ENCODE peak calls at places on chromosome 22, in six cellular contexts. One of them, this sample, is unnamed.

GRCh38 chr22:24067587-24068376 is 56.7 kb downstream of the CABIN1 start:
- DNase-seq in smooth muscle cell of the brain vasculature: no peak
- DNase-seq in stimulated activated CD4-positive, alpha-beta T cell treated with anti-CD3 and anti-CD28 coated beads, Interleukin-4, amount 100 ng/mL, for 1 hour: no peak
- DNase-seq in activated CD4-positive, alpha-beta T cell treated with anti-CD3 and anti-CD28 coated beads, Interleukin-2, amount 10 ng/mL, durations not matched to agents 7 days and 5 days: no peak
- DNase-seq in AG08396: no peak
- DNase-seq in C1 segment of cervical spinal cord: no peak
- DNase-seq in this sample: no peak

GRCh38 chr22:46371623-46372226 is 36.2 kb downstream of the TRMU start:
- DNase-seq in smooth muscle cell of the brain vasculature: no peak
- DNase-seq in activated CD4-positive, alpha-beta T cell treated with anti-CD3 and anti-CD28 coated beads, Interleukin-2, amount 10 ng/mL, durations not matched to agents 7 days and 5 days: no peak
- DNase-seq in AG08396: no peak
- DNase-seq in stimulated activated CD4-positive, alpha-beta T cell treated with anti-CD3 and anti-CD28 coated beads, Interleukin-4, amount 100 ng/mL, for 1 hour: no peak
- DNase-seq in C1 segment of cervical spinal cord: no peak
- DNase-seq in this sample: no peak

GRCh38 chr22:46748948-46749681 is 11.1 kb upstream of the CERK start:
- DNase-seq in stimulated activated CD4-positive, alpha-beta T cell treated with anti-CD3 and anti-CD28 coated beads, Interleukin-4, amount 100 ng/mL, for 1 hour: peak
- DNase-seq in smooth muscle cell of the brain vasculature: no peak
- DNase-seq in C1 segment of cervical spinal cord: no peak
- DNase-seq in AG08396: peak
- DNase-seq in activated CD4-positive, alpha-beta T cell treated with anti-CD3 and anti-CD28 coated beads, Interleukin-2, amount 10 ng/mL, durations not matched to agents 7 days and 5 days: peak
- DNase-seq in this sample: no peak

GRCh38 chr22:41862160-41862529 is 29.2 kb downstream of the SREBF2 start:
- DNase-seq in stimulated activated CD4-positive, alpha-beta T cell treated with anti-CD3 and anti-CD28 coated beads, Interleukin-4, amount 100 ng/mL, for 1 hour: peak
- DNase-seq in C1 segment of cervical spinal cord: no peak
- DNase-seq in AG08396: no peak
- DNase-seq in activated CD4-positive, alpha-beta T cell treated with anti-CD3 and anti-CD28 coated beads, Interleukin-2, amount 10 ng/mL, durations not matched to agents 7 days and 5 days: peak
- DNase-seq in smooth muscle cell of the brain vasculature: no peak
- DNase-seq in this sample: no peak

GRCh38 chr22:39617761-39618757 is 47.5 kb downstream of the CACNA1I start:
- DNase-seq in activated CD4-positive, alpha-beta T cell treated with anti-CD3 and anti-CD28 coated beads, Interleukin-2, amount 10 ng/mL, durations not matched to agents 7 days and 5 days: no peak
- DNase-seq in AG08396: no peak
- DNase-seq in C1 segment of cervical spinal cord: no peak
- DNase-seq in stimulated activated CD4-positive, alpha-beta T cell treated with anti-CD3 and anti-CD28 coated beads, Interleukin-4, amount 100 ng/mL, for 1 hour: no peak
- DNase-seq in smooth muscle cell of the brain vasculature: no peak
- DNase-seq in this sample: no peak

GRCh38 chr22:32218470-32218869 is 13.6 kb upstream of the RFPL2 start:
- DNase-seq in smooth muscle cell of the brain vasculature: no peak
- DNase-seq in activated CD4-positive, alpha-beta T cell treated with anti-CD3 and anti-CD28 coated beads, Interleukin-2, amount 10 ng/mL, durations not matched to agents 7 days and 5 days: no peak
- DNase-seq in C1 segment of cervical spinal cord: no peak
- DNase-seq in AG08396: no peak
- DNase-seq in stimulated activated CD4-positive, alpha-beta T cell treated with anti-CD3 and anti-CD28 coated beads, Interleukin-4, amount 100 ng/mL, for 1 hour: no peak
- DNase-seq in this sample: no peak

GRCh38 chr22:28742562-28742962 is 723 bp downstream of the HSCB start:
- DNase-seq in activated CD4-positive, alpha-beta T cell treated with anti-CD3 and anti-CD28 coated beads, Interleukin-2, amount 10 ng/mL, durations not matched to agents 7 days and 5 days: no peak
- DNase-seq in C1 segment of cervical spinal cord: no peak
- DNase-seq in stimulated activated CD4-positive, alpha-beta T cell treated with anti-CD3 and anti-CD28 coated beads, Interleukin-4, amount 100 ng/mL, for 1 hour: no peak
- DNase-seq in smooth muscle cell of the brain vasculature: no peak
- DNase-seq in AG08396: no peak
- DNase-seq in this sample: no peak

GRCh38 chr22:44525872-44526271 is 27.8 kb upstream of the RTL6 start:
- DNase-seq in activated CD4-positive, alpha-beta T cell treated with anti-CD3 and anti-CD28 coated beads, Interleukin-2, amount 10 ng/mL, durations not matched to agents 7 days and 5 days: no peak
- DNase-seq in stimulated activated CD4-positive, alpha-beta T cell treated with anti-CD3 and anti-CD28 coated beads, Interleukin-4, amount 100 ng/mL, for 1 hour: no peak
- DNase-seq in C1 segment of cervical spinal cord: no peak
- DNase-seq in smooth muscle cell of the brain vasculature: no peak
- DNase-seq in AG08396: no peak
- DNase-seq in this sample: no peak

GRCh38 chr22:38290347-38290746 is 17.5 kb upstream of the TMEM184B start:
- DNase-seq in smooth muscle cell of the brain vasculature: no peak
- DNase-seq in C1 segment of cervical spinal cord: no peak
- DNase-seq in activated CD4-positive, alpha-beta T cell treated with anti-CD3 and anti-CD28 coated beads, Interleukin-2, amount 10 ng/mL, durations not matched to agents 7 days and 5 days: no peak
- DNase-seq in stimulated activated CD4-positive, alpha-beta T cell treated with anti-CD3 and anti-CD28 coated beads, Interleukin-4, amount 100 ng/mL, for 1 hour: no peak
- DNase-seq in AG08396: no peak
- DNase-seq in this sample: no peak

GRCh38 chr22:30457964-30458363 is 13.9 kb downstream of the SEC14L3 start:
- DNase-seq in stimulated activated CD4-positive, alpha-beta T cell treated with anti-CD3 and anti-CD28 coated beads, Interleukin-4, amount 100 ng/mL, for 1 hour: no peak
- DNase-seq in C1 segment of cervical spinal cord: peak
- DNase-seq in activated CD4-positive, alpha-beta T cell treated with anti-CD3 and anti-CD28 coated beads, Interleukin-2, amount 10 ng/mL, durations not matched to agents 7 days and 5 days: no peak
- DNase-seq in smooth muscle cell of the brain vasculature: no peak
- DNase-seq in AG08396: peak
- DNase-seq in this sample: no peak

GRCh38 chr22:45891996-45892621 is 84.9 kb downstream of the WNT7B start:
- DNase-seq in smooth muscle cell of the brain vasculature: no peak
- DNase-seq in stimulated activated CD4-positive, alpha-beta T cell treated with anti-CD3 and anti-CD28 coated beads, Interleukin-4, amount 100 ng/mL, for 1 hour: no peak
- DNase-seq in activated CD4-positive, alpha-beta T cell treated with anti-CD3 and anti-CD28 coated beads, Interleukin-2, amount 10 ng/mL, durations not matched to agents 7 days and 5 days: no peak
- DNase-seq in C1 segment of cervical spinal cord: no peak
- DNase-seq in AG08396: no peak
- DNase-seq in this sample: no peak

GRCh38 chr22:20531404-20532181 is 24.2 kb downstream of the MED15 start:
- DNase-seq in activated CD4-positive, alpha-beta T cell treated with anti-CD3 and anti-CD28 coated beads, Interleukin-2, amount 10 ng/mL, durations not matched to agents 7 days and 5 days: no peak
- DNase-seq in C1 segment of cervical spinal cord: no peak
- DNase-seq in stimulated activated CD4-positive, alpha-beta T cell treated with anti-CD3 and anti-CD28 coated beads, Interleukin-4, amount 100 ng/mL, for 1 hour: no peak
- DNase-seq in AG08396: peak
- DNase-seq in smooth muscle cell of the brain vasculature: no peak
- DNase-seq in this sample: no peak

GRCh38 chr22:50573491-50574382 is 4.5 kb downstream of the CPT1B start:
- DNase-seq in AG08396: no peak
- DNase-seq in smooth muscle cell of the brain vasculature: no peak
- DNase-seq in activated CD4-positive, alpha-beta T cell treated with anti-CD3 and anti-CD28 coated beads, Interleukin-2, amount 10 ng/mL, durations not matched to agents 7 days and 5 days: no peak
- DNase-seq in stimulated activated CD4-positive, alpha-beta T cell treated with anti-CD3 and anti-CD28 coated beads, Interleukin-4, amount 100 ng/mL, for 1 hour: no peak
- DNase-seq in C1 segment of cervical spinal cord: no peak
- DNase-seq in this sample: no peak

GRCh38 chr22:44426981-44427380 is 71.1 kb downstream of the RTL6 start:
- DNase-seq in stimulated activated CD4-positive, alpha-beta T cell treated with anti-CD3 and anti-CD28 coated beads, Interleukin-4, amount 100 ng/mL, for 1 hour: no peak
- DNase-seq in activated CD4-positive, alpha-beta T cell treated with anti-CD3 and anti-CD28 coated beads, Interleukin-2, amount 10 ng/mL, durations not matched to agents 7 days and 5 days: no peak
- DNase-seq in smooth muscle cell of the brain vasculature: no peak
- DNase-seq in AG08396: no peak
- DNase-seq in C1 segment of cervical spinal cord: no peak
- DNase-seq in this sample: no peak

GRCh38 chr22:30872282-30873041 is 96.1 kb downstream of the MORC2 start:
- DNase-seq in smooth muscle cell of the brain vasculature: no peak
- DNase-seq in AG08396: no peak
- DNase-seq in activated CD4-positive, alpha-beta T cell treated with anti-CD3 and anti-CD28 coated beads, Interleukin-2, amount 10 ng/mL, durations not matched to agents 7 days and 5 days: no peak
- DNase-seq in C1 segment of cervical spinal cord: no peak
- DNase-seq in stimulated activated CD4-positive, alpha-beta T cell treated with anti-CD3 and anti-CD28 coated beads, Interleukin-4, amount 100 ng/mL, for 1 hour: no peak
- DNase-seq in this sample: no peak

GRCh38 chr22:50507991-50508884 is at the start of gene NCAPH2:
- DNase-seq in AG08396: peak
- DNase-seq in stimulated activated CD4-positive, alpha-beta T cell treated with anti-CD3 and anti-CD28 coated beads, Interleukin-4, amount 100 ng/mL, for 1 hour: peak
- DNase-seq in smooth muscle cell of the brain vasculature: peak
- DNase-seq in C1 segment of cervical spinal cord: peak
- DNase-seq in activated CD4-positive, alpha-beta T cell treated with anti-CD3 and anti-CD28 coated beads, Interleukin-2, amount 10 ng/mL, durations not matched to agents 7 days and 5 days: peak
- DNase-seq in this sample: peak

GRCh38 chr22:41555325-41555724 is 5.5 kb upstream of the CSDC2 start:
- DNase-seq in AG08396: no peak
- DNase-seq in C1 segment of cervical spinal cord: no peak
- DNase-seq in smooth muscle cell of the brain vasculature: no peak
- DNase-seq in stimulated activated CD4-positive, alpha-beta T cell treated with anti-CD3 and anti-CD28 coated beads, Interleukin-4, amount 100 ng/mL, for 1 hour: no peak
- DNase-seq in activated CD4-positive, alpha-beta T cell treated with anti-CD3 and anti-CD28 coated beads, Interleukin-2, amount 10 ng/mL, durations not matched to agents 7 days and 5 days: no peak
- DNase-seq in this sample: no peak

GRCh38 chr22:46740910-46741785 is 3.1 kb upstream of the CERK start:
- DNase-seq in C1 segment of cervical spinal cord: no peak
- DNase-seq in stimulated activated CD4-positive, alpha-beta T cell treated with anti-CD3 and anti-CD28 coated beads, Interleukin-4, amount 100 ng/mL, for 1 hour: no peak
- DNase-seq in AG08396: no peak
- DNase-seq in smooth muscle cell of the brain vasculature: no peak
- DNase-seq in activated CD4-positive, alpha-beta T cell treated with anti-CD3 and anti-CD28 coated beads, Interleukin-2, amount 10 ng/mL, durations not matched to agents 7 days and 5 days: no peak
- DNase-seq in this sample: no peak

GRCh38 chr22:35539910-35540599 is 576 bp upstream of the RASD2 start:
- DNase-seq in smooth muscle cell of the brain vasculature: no peak
- DNase-seq in AG08396: peak
- DNase-seq in activated CD4-positive, alpha-beta T cell treated with anti-CD3 and anti-CD28 coated beads, Interleukin-2, amount 10 ng/mL, durations not matched to agents 7 days and 5 days: peak
- DNase-seq in stimulated activated CD4-positive, alpha-beta T cell treated with anti-CD3 and anti-CD28 coated beads, Interleukin-4, amount 100 ng/mL, for 1 hour: peak
- DNase-seq in C1 segment of cervical spinal cord: peak
- DNase-seq in this sample: no peak

GRCh38 chr22:25366408-25366807 is 147.0 kb downstream of the CRYBB2 start:
- DNase-seq in smooth muscle cell of the brain vasculature: no peak
- DNase-seq in AG08396: no peak
- DNase-seq in C1 segment of cervical spinal cord: no peak
- DNase-seq in stimulated activated CD4-positive, alpha-beta T cell treated with anti-CD3 and anti-CD28 coated beads, Interleukin-4, amount 100 ng/mL, for 1 hour: no peak
- DNase-seq in activated CD4-positive, alpha-beta T cell treated with anti-CD3 and anti-CD28 coated beads, Interleukin-2, amount 10 ng/mL, durations not matched to agents 7 days and 5 days: no peak
- DNase-seq in this sample: no peak

GRCh38 chr22:17518379-17518778 is 44.9 kb upstream of the SLC25A18 start:
- DNase-seq in activated CD4-positive, alpha-beta T cell treated with anti-CD3 and anti-CD28 coated beads, Interleukin-2, amount 10 ng/mL, durations not matched to agents 7 days and 5 days: no peak
- DNase-seq in C1 segment of cervical spinal cord: no peak
- DNase-seq in AG08396: no peak
- DNase-seq in smooth muscle cell of the brain vasculature: no peak
- DNase-seq in stimulated activated CD4-positive, alpha-beta T cell treated with anti-CD3 and anti-CD28 coated beads, Interleukin-4, amount 100 ng/mL, for 1 hour: no peak
- DNase-seq in this sample: no peak

GRCh38 chr22:24405631-24406321 is 21.6 kb upstream of the ADORA2A start:
- DNase-seq in activated CD4-positive, alpha-beta T cell treated with anti-CD3 and anti-CD28 coated beads, Interleukin-2, amount 10 ng/mL, durations not matched to agents 7 days and 5 days: no peak
- DNase-seq in AG08396: no peak
- DNase-seq in smooth muscle cell of the brain vasculature: no peak
- DNase-seq in C1 segment of cervical spinal cord: no peak
- DNase-seq in stimulated activated CD4-positive, alpha-beta T cell treated with anti-CD3 and anti-CD28 coated beads, Interleukin-4, amount 100 ng/mL, for 1 hour: no peak
- DNase-seq in this sample: no peak

GRCh38 chr22:38832005-38832978 is 11.5 kb downstream of the NPTXR start:
- DNase-seq in stimulated activated CD4-positive, alpha-beta T cell treated with anti-CD3 and anti-CD28 coated beads, Interleukin-4, amount 100 ng/mL, for 1 hour: no peak
- DNase-seq in AG08396: no peak
- DNase-seq in C1 segment of cervical spinal cord: no peak
- DNase-seq in activated CD4-positive, alpha-beta T cell treated with anti-CD3 and anti-CD28 coated beads, Interleukin-2, amount 10 ng/mL, durations not matched to agents 7 days and 5 days: no peak
- DNase-seq in smooth muscle cell of the brain vasculature: no peak
- DNase-seq in this sample: no peak

GRCh38 chr22:36197601-36198146 is 3.9 kb downstream of the APOL4 start:
- DNase-seq in activated CD4-positive, alpha-beta T cell treated with anti-CD3 and anti-CD28 coated beads, Interleukin-2, amount 10 ng/mL, durations not matched to agents 7 days and 5 days: peak
- DNase-seq in C1 segment of cervical spinal cord: no peak
- DNase-seq in smooth muscle cell of the brain vasculature: no peak
- DNase-seq in AG08396: no peak
- DNase-seq in stimulated activated CD4-positive, alpha-beta T cell treated with anti-CD3 and anti-CD28 coated beads, Interleukin-4, amount 100 ng/mL, for 1 hour: no peak
- DNase-seq in this sample: no peak

This sample was measured in iPS DF 6.9.